ENCODE peak calls at places on chromosomes 1 and 21, in seven cellular contexts. A is NCI-H2081; H is immature natural killer cell; T is transverse colon; O is retina; Z is stimulated activated effector memory CD8-positive, alpha-beta T cell treated with anti-CD3 and anti-CD28 coated beads, Interleukin-12 subunit alpha, Interleukin-12 subunit beta, amount 100 ng/mL, for 72 hours; G is stimulated activated CD4-positive, alpha-beta T cell treated with anti-CD3 and anti-CD28 coated beads, TNF-alpha, amount 100 ng/mL, for 1 hour. S is an unnamed sample.

GRCh38 chr1:33578557-33579448 is 106.4 kb downstream of the ZSCAN20 start:
- DNase-seq in A (no peak), H (no peak), T (no peak), O (no peak), Z (no peak), G (no peak), S (no peak)

GRCh38 chr1:113978863-113979702 is at the start of gene OLFML3:
- DNase-seq in A (peak), H (peak), T (peak), O (peak), Z (peak), G (no peak), S (peak)

GRCh38 chr1:27772071-27772470 is 948 bp upstream of the STX12 start:
- DNase-seq in A (no peak), H (no peak), T (no peak), O (peak), Z (no peak), G (no peak), S (no peak)

GRCh38 chr1:228358039-228358763 is 48.4 kb downstream of the TRIM11 start:
- DNase-seq in A (no peak), H (no peak), T (no peak), O (no peak), Z (no peak), G (no peak), S (no peak)

GRCh38 chr1:73333847-73334503 is 864.0 kb downstream of the LRRIQ3 start:
- DNase-seq in A (no peak), H (no peak), T (no peak), O (no peak), Z (no peak), G (no peak), S (no peak)

GRCh38 chr1:114745351-114745750 is 12.4 kb downstream of the CSDE1 start:
- DNase-seq in A (no peak), H (no peak), T (no peak), O (no peak), Z (no peak), G (no peak), S (no peak)

GRCh38 chr1:187734427-187734826 is 905.7 kb downstream of the PLA2G4A start:
- DNase-seq in A (no peak), H (no peak), T (no peak), O (no peak), Z (no peak), G (no peak), S (no peak)

GRCh38 chr1:192639607-192640368 is 3.8 kb downstream of the RGS13 start:
- DNase-seq in A (no peak), H (no peak), T (no peak), O (no peak), Z (no peak), G (no peak), S (no peak)

GRCh38 chr1:173301507-173301906 is 94.4 kb upstream of the TNFSF4 start:
- DNase-seq in A (no peak), H (no peak), T (no peak), O (no peak), Z (no peak), G (no peak), S (no peak)

GRCh38 chr1:86741947-86742572 is 37.7 kb downstream of the SH3GLB1 start:
- DNase-seq in A (peak), H (peak), T (peak), O (no peak), Z (no peak), G (no peak), S (no peak)

GRCh38 chr1:6652986-6653385 is 28.3 kb downstream of the THAP3 start:
- DNase-seq in A (no peak), H (no peak), T (no peak), O (no peak), Z (no peak), G (no peak), S (no peak)

GRCh38 chr1:191895049-191895448 is 263.2 kb upstream of the RGS18 start:
- DNase-seq in A (no peak), H (no peak), T (no peak), O (no peak), Z (no peak), G (no peak), S (no peak)

GRCh38 chr1:168664069-168664834 is 64.8 kb downstream of the DPT start:
- DNase-seq in A (no peak), H (no peak), T (no peak), O (no peak), Z (no peak), G (no peak), S (no peak)

GRCh38 chr1:151198254-151199127 is at the start of gene PIP5K1A:
- DNase-seq in A (peak), H (peak), T (peak), O (peak), Z (peak), G (peak), S (peak)

GRCh38 chr1:196623079-196623478 is 14.8 kb upstream of the KCNT2 start:
- DNase-seq in A (no peak), H (no peak), T (no peak), O (no peak), Z (no peak), G (no peak), S (no peak)

GRCh38 chr1:193115629-193116227 is 6.1 kb upstream of the CDC73 start:
- DNase-seq in A (no peak), H (no peak), T (no peak), O (no peak), Z (no peak), G (no peak), S (no peak)

GRCh38 chr21:27157097-27157496 is 190.2 kb upstream of the ADAMTS5 start:
- DNase-seq in A (no peak), H (no peak), T (no peak), O (no peak), Z (no peak), G (no peak), S (no peak)

GRCh38 chr1:195105281-195105680 is 1503.0 kb downstream of the KCNT2 start:
- DNase-seq in A (no peak), H (no peak), T (no peak), O (no peak), Z (no peak), G (no peak), S (no peak)

GRCh38 chr21:30935121-30935888 is 53.9 kb upstream of the KRTAP11-1 start:
- DNase-seq in A (no peak), H (no peak), T (no peak), O (no peak), Z (no peak), G (no peak), S (no peak)

GRCh38 chr1:53061859-53062714 is at the start of gene PODN:
- DNase-seq in A (no peak), H (no peak), T (no peak), O (peak), Z (no peak), G (no peak), S (peak)

GRCh38 chr1:205510951-205511330 is 6.5 kb downstream of the CDK18 start:
- DNase-seq in A (no peak), H (no peak), T (no peak), O (no peak), Z (no peak), G (no peak), S (no peak)

GRCh38 chr21:44930543-44930981 is 9.3 kb upstream of the SLX9 start:
- DNase-seq in A (no peak), H (peak), T (peak), O (no peak), Z (peak), G (peak), S (no peak)

GRCh38 chr1:99737016-99737415 is 29.4 kb downstream of the FRRS1 start:
- DNase-seq in A (no peak), H (no peak), T (peak), O (peak), Z (no peak), G (no peak), S (no peak)

GRCh38 chr1:243801378-243801777 is 48.7 kb downstream of the AKT3 start:
- DNase-seq in A (no peak), H (no peak), T (no peak), O (no peak), Z (no peak), G (no peak), S (no peak)